ENCODE peak calls at places on chromosomes 12 and 14, in six cellular contexts. S is K562, Z is HepG2, V is GM12878, M is SK-N-SH, D is HCT116. F is an unnamed sample.

GRCh38 chr12:47032644-47033043 is 46.8 kb upstream of the PCED1B start:
- DNase-seq in Z (peak), V (no peak), S (no peak), M (peak), D (peak), F (no peak)

GRCh38 chr14:52052289-52052943 is 16.4 kb downstream of the NID2 start:
- DNase-seq in S (no peak), Z (no peak), M (no peak), V (no peak), D (no peak), F (no peak)

GRCh38 chr14:73764881-73765280 is 50.7 kb upstream of the PNMA1 start:
- DNase-seq in S (no peak), D (no peak), Z (no peak), V (no peak), M (no peak), F (no peak)

GRCh38 chr14:34012978-34013713 is 62.3 kb upstream of the EGLN3 start:
- DNase-seq in V (peak), Z (no peak), D (no peak), S (no peak), M (no peak), F (no peak)

GRCh38 chr14:61780125-61780524 is 17.9 kb downstream of the SNAPC1 start:
- DNase-seq in S (no peak), M (no peak), V (no peak), Z (no peak), D (no peak), F (no peak)

GRCh38 chr12:107544947-107545346 is 140.7 kb upstream of the PWP1 start:
- DNase-seq in S (no peak), M (no peak), Z (no peak), D (no peak), V (no peak), F (no peak)

GRCh38 chr12:85641796-85642195 is 194.4 kb downstream of the RASSF9 start:
- DNase-seq in V (no peak), Z (no peak), S (no peak), M (no peak), D (no peak), F (no peak)

GRCh38 chr12:10689146-10689545 is 15.3 kb upstream of the STYK1 start:
- DNase-seq in D (no peak), M (no peak), V (no peak), Z (no peak), S (no peak), F (no peak)

GRCh38 chr14:34098045-34098984 is 147.4 kb upstream of the EGLN3 start:
- DNase-seq in S (peak), Z (peak), V (peak), M (peak), D (peak), F (no peak)

GRCh38 chr12:32273712-32274111 is 125.6 kb upstream of the FGD4 start:
- DNase-seq in Z (no peak), D (no peak), V (no peak), M (no peak), S (peak), F (no peak)

GRCh38 chr14:60090864-60091519 is 731 bp upstream of the PCNX4 start:
- DNase-seq in M (peak), Z (no peak), V (no peak), D (peak), S (peak), F (no peak)

GRCh38 chr12:130764475-130765185 is 48.5 kb upstream of the RIMBP2 start:
- DNase-seq in Z (no peak), S (peak), D (peak), M (no peak), V (peak), F (peak)

GRCh38 chr14:101464310-101464983 is 96.8 kb upstream of the DIO3 start:
- DNase-seq in Z (no peak), D (no peak), V (no peak), M (no peak), S (no peak), F (no peak)

GRCh38 chr14:64337901-64338615 is 43.9 kb upstream of the ESR2 start:
- DNase-seq in S (peak), Z (peak), V (no peak), D (no peak), M (peak), F (no peak)

GRCh38 chr12:52633383-52633782 is 15.0 kb upstream of the KRT73 start:
- DNase-seq in M (no peak), V (no peak), Z (no peak), S (no peak), D (no peak), F (no peak)
- TF ChIP-seq SIN3A in M (no peak), V (no peak), Z (no peak), S (no peak), D (no peak), F (no peak)

GRCh38 chr14:91242635-91243034 is 1.9 kb downstream of the GPR68 start:
- DNase-seq in Z (no peak), D (no peak), M (no peak), V (no peak), S (no peak), F (no peak)
- H3K27ac ChIP-seq in Z (no peak), D (no peak), M (no peak), V (peak), S (no peak), F (no peak)

GRCh38 chr12:94149781-94150482 is 1.6 kb downstream of the PLXNC1 start:
- DNase-seq in Z (no peak), V (no peak), D (no peak), M (peak), S (no peak), F (no peak)
- TF ChIP-seq REST in Z (no peak), V (no peak), D (no peak), M (no peak), S (no peak), F (no peak)

GRCh38 chr12:98456583-98457573 is 58.5 kb upstream of the TMPO start:
- DNase-seq in S (peak), D (no peak), M (peak), V (no peak), Z (no peak), F (no peak)
- TF ChIP-seq SIN3A in S (no peak), D (no peak), M (no peak), V (no peak), Z (no peak), F (no peak)

GRCh38 chr14:35215110-35215872 is 76.9 kb upstream of the PSMA6 start:
- DNase-seq in Z (peak), M (no peak), V (no peak), D (peak), S (no peak), F (no peak)
- H3K27ac ChIP-seq in Z (no peak), M (no peak), V (no peak), D (no peak), S (no peak), F (no peak)